ENCODE peak calls at places on chromosomes 3 and 15, in eight cellular contexts. One of them, this sample, is unnamed.

GRCh38 chr15:70412717-70413266 is 315.1 kb upstream of the TLE3 start:
- DNase-seq in cardiac fibroblast: no peak
- DNase-seq in progenitor cell of endocrine pancreas: no peak
- DNase-seq in HCT116: no peak
- DNase-seq in left lung: no peak
- DNase-seq in GM10248: no peak
- DNase-seq in foreskin fibroblast: no peak
- DNase-seq in lower lobe of right lung: no peak
- DNase-seq in this sample: no peak

GRCh38 chr3:45776611-45777010 is 19.7 kb downstream of the SLC6A20 start:
- DNase-seq in HCT116: no peak
- DNase-seq in lower lobe of right lung: no peak
- DNase-seq in GM10248: no peak
- DNase-seq in cardiac fibroblast: peak
- DNase-seq in progenitor cell of endocrine pancreas: no peak
- DNase-seq in left lung: no peak
- DNase-seq in foreskin fibroblast: no peak
- DNase-seq in this sample: no peak

GRCh38 chr3:51721062-51721745 is 14.3 kb downstream of the GRM2 start:
- DNase-seq in left lung: no peak
- DNase-seq in HCT116: no peak
- DNase-seq in lower lobe of right lung: no peak
- DNase-seq in cardiac fibroblast: no peak
- DNase-seq in foreskin fibroblast: no peak
- DNase-seq in GM10248: no peak
- DNase-seq in progenitor cell of endocrine pancreas: no peak
- DNase-seq in this sample: no peak

GRCh38 chr3:134371542-134372324 is 2.5 kb downstream of the AMOTL2 start:
- DNase-seq in cardiac fibroblast: no peak
- DNase-seq in progenitor cell of endocrine pancreas: no peak
- DNase-seq in left lung: no peak
- DNase-seq in HCT116: no peak
- DNase-seq in GM10248: no peak
- DNase-seq in lower lobe of right lung: no peak
- DNase-seq in foreskin fibroblast: no peak
- DNase-seq in this sample: no peak

GRCh38 chr3:152260026-152260425 is 8.7 kb upstream of the MBNL1 start:
- DNase-seq in HCT116: no peak
- DNase-seq in left lung: no peak
- DNase-seq in progenitor cell of endocrine pancreas: no peak
- DNase-seq in GM10248: no peak
- DNase-seq in lower lobe of right lung: no peak
- DNase-seq in foreskin fibroblast: peak
- DNase-seq in cardiac fibroblast: no peak
- DNase-seq in this sample: no peak

GRCh38 chr3:23960649-23961048 is 15.6 kb downstream of the NR1D2 start:
- DNase-seq in cardiac fibroblast: no peak
- DNase-seq in left lung: no peak
- DNase-seq in foreskin fibroblast: no peak
- DNase-seq in lower lobe of right lung: no peak
- DNase-seq in progenitor cell of endocrine pancreas: no peak
- DNase-seq in HCT116: no peak
- DNase-seq in GM10248: no peak
- DNase-seq in this sample: no peak

GRCh38 chr15:63861946-63862517 is 28.3 kb upstream of the HERC1 start:
- DNase-seq in progenitor cell of endocrine pancreas: no peak
- DNase-seq in HCT116: no peak
- DNase-seq in lower lobe of right lung: no peak
- DNase-seq in left lung: no peak
- DNase-seq in GM10248: no peak
- DNase-seq in cardiac fibroblast: no peak
- DNase-seq in foreskin fibroblast: no peak
- DNase-seq in this sample: no peak

GRCh38 chr15:96374494-96374893 is 44.0 kb downstream of the NR2F2 start:
- DNase-seq in HCT116: no peak
- DNase-seq in left lung: no peak
- DNase-seq in lower lobe of right lung: no peak
- DNase-seq in GM10248: no peak
- DNase-seq in cardiac fibroblast: peak
- DNase-seq in foreskin fibroblast: peak
- DNase-seq in progenitor cell of endocrine pancreas: no peak
- DNase-seq in this sample: no peak

GRCh38 chr15:68820205-68820588 is 498 bp downstream of the ANP32A start:
- DNase-seq in foreskin fibroblast: peak
- DNase-seq in HCT116: no peak
- DNase-seq in left lung: peak
- DNase-seq in lower lobe of right lung: peak
- DNase-seq in progenitor cell of endocrine pancreas: peak
- DNase-seq in GM10248: no peak
- DNase-seq in cardiac fibroblast: no peak
- DNase-seq in this sample: no peak

GRCh38 chr15:80580107-80580506 is 115.0 kb upstream of the ABHD17C start:
- DNase-seq in cardiac fibroblast: peak
- DNase-seq in progenitor cell of endocrine pancreas: no peak
- DNase-seq in left lung: no peak
- DNase-seq in foreskin fibroblast: peak
- DNase-seq in HCT116: no peak
- DNase-seq in GM10248: no peak
- DNase-seq in lower lobe of right lung: no peak
- DNase-seq in this sample: no peak

GRCh38 chr15:88621789-88622604 is 857 bp downstream of the AEN start:
- DNase-seq in progenitor cell of endocrine pancreas: no peak
- DNase-seq in GM10248: peak
- DNase-seq in cardiac fibroblast: peak
- DNase-seq in lower lobe of right lung: no peak
- DNase-seq in foreskin fibroblast: peak
- DNase-seq in left lung: no peak
- DNase-seq in HCT116: no peak
- DNase-seq in this sample: no peak

GRCh38 chr3:133781570-133781969 is 24.0 kb upstream of the SRPRB start:
- DNase-seq in cardiac fibroblast: no peak
- DNase-seq in foreskin fibroblast: no peak
- DNase-seq in HCT116: no peak
- DNase-seq in left lung: no peak
- DNase-seq in progenitor cell of endocrine pancreas: no peak
- DNase-seq in GM10248: no peak
- DNase-seq in lower lobe of right lung: no peak
- DNase-seq in this sample: no peak

GRCh38 chr3:190586631-190587000 is 72.7 kb downstream of the IL1RAP start:
- DNase-seq in lower lobe of right lung: no peak
- DNase-seq in left lung: no peak
- DNase-seq in foreskin fibroblast: peak
- DNase-seq in progenitor cell of endocrine pancreas: no peak
- DNase-seq in GM10248: peak
- DNase-seq in HCT116: peak
- DNase-seq in cardiac fibroblast: peak
- DNase-seq in this sample: no peak

GRCh38 chr3:196915375-196915774 is 27.0 kb downstream of the NCBP2 start:
- DNase-seq in left lung: no peak
- DNase-seq in lower lobe of right lung: no peak
- DNase-seq in progenitor cell of endocrine pancreas: no peak
- DNase-seq in cardiac fibroblast: no peak
- DNase-seq in foreskin fibroblast: no peak
- DNase-seq in HCT116: no peak
- DNase-seq in GM10248: no peak
- DNase-seq in this sample: no peak

GRCh38 chr3:36540898-36541518 is 160.7 kb downstream of the STAC start:
- DNase-seq in foreskin fibroblast: peak
- DNase-seq in GM10248: no peak
- DNase-seq in cardiac fibroblast: peak
- DNase-seq in progenitor cell of endocrine pancreas: no peak
- DNase-seq in lower lobe of right lung: no peak
- DNase-seq in left lung: no peak
- DNase-seq in HCT116: peak
- DNase-seq in this sample: no peak

GRCh38 chr3:27253831-27254230 is 115.4 kb downstream of the NEK10 start:
- DNase-seq in HCT116: peak
- DNase-seq in cardiac fibroblast: peak
- DNase-seq in progenitor cell of endocrine pancreas: no peak
- DNase-seq in left lung: peak
- DNase-seq in foreskin fibroblast: peak
- DNase-seq in lower lobe of right lung: peak
- DNase-seq in GM10248: peak
- DNase-seq in this sample: no peak
- TF ChIP-seq CTCF in HCT116: peak
- TF ChIP-seq CTCF in cardiac fibroblast: peak
- TF ChIP-seq CTCF in progenitor cell of endocrine pancreas: peak
- TF ChIP-seq CTCF in left lung: no peak
- TF ChIP-seq CTCF in foreskin fibroblast: peak
- TF ChIP-seq CTCF in lower lobe of right lung: no peak
- TF ChIP-seq CTCF in GM10248: peak
- TF ChIP-seq CTCF in this sample: peak

DNA sequence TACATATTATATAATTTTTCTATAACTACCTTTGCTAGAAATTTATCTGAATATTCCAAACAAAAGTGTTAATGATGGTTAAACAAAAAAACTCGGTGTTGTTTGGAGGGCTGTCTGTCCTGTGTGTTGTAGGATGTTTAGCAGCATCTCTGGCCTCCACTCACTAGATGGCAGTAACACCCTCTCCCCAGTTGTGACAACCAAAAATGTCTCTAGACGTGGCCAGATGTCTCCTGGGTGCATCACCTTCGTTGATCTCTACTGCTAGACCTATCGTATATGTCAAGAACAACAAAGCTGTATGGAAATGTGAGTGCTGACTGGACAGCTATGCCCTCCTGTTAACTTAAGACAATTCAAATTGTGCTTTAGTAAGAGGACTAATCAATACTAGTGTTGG is 14.1 kb downstream of the ANKRD34C start:
- DNase-seq in progenitor cell of endocrine pancreas: no peak
- DNase-seq in foreskin fibroblast: no peak
- DNase-seq in left lung: no peak
- DNase-seq in lower lobe of right lung: no peak
- DNase-seq in HCT116: peak
- DNase-seq in cardiac fibroblast: no peak
- DNase-seq in GM10248: no peak
- DNase-seq in this sample: no peak
- TF ChIP-seq CTCF in progenitor cell of endocrine pancreas: peak
- TF ChIP-seq CTCF in foreskin fibroblast: no peak
- TF ChIP-seq CTCF in left lung: no peak
- TF ChIP-seq CTCF in lower lobe of right lung: no peak
- TF ChIP-seq CTCF in HCT116: peak
- TF ChIP-seq CTCF in cardiac fibroblast: peak
- TF ChIP-seq CTCF in GM10248: no peak
- TF ChIP-seq CTCF in this sample: no peak

GRCh38 chr15:84638103-84638502 is 16.0 kb downstream of the WDR73 start:
- DNase-seq in left lung: no peak
- DNase-seq in foreskin fibroblast: peak
- DNase-seq in HCT116: no peak
- DNase-seq in cardiac fibroblast: peak
- DNase-seq in lower lobe of right lung: no peak
- DNase-seq in GM10248: no peak
- DNase-seq in progenitor cell of endocrine pancreas: no peak
- DNase-seq in this sample: no peak
- TF ChIP-seq CTCF in left lung: no peak
- TF ChIP-seq CTCF in foreskin fibroblast: no peak
- TF ChIP-seq CTCF in HCT116: peak
- TF ChIP-seq CTCF in cardiac fibroblast: no peak
- TF ChIP-seq CTCF in lower lobe of right lung: no peak
- TF ChIP-seq CTCF in GM10248: no peak
- TF ChIP-seq CTCF in progenitor cell of endocrine pancreas: no peak
- TF ChIP-seq CTCF in this sample: no peak

GRCh38 chr15:47788685-47789084 is 71.4 kb downstream of the SEMA6D start:
- DNase-seq in lower lobe of right lung: no peak
- DNase-seq in GM10248: no peak
- DNase-seq in cardiac fibroblast: no peak
- DNase-seq in left lung: no peak
- DNase-seq in HCT116: no peak
- DNase-seq in foreskin fibroblast: no peak
- DNase-seq in progenitor cell of endocrine pancreas: no peak
- DNase-seq in this sample: no peak

GRCh38 chr15:47787875-47788274 is 70.6 kb downstream of the SEMA6D start:
- DNase-seq in HCT116: no peak
- DNase-seq in GM10248: no peak
- DNase-seq in left lung: no peak
- DNase-seq in lower lobe of right lung: no peak
- DNase-seq in progenitor cell of endocrine pancreas: no peak
- DNase-seq in foreskin fibroblast: no peak
- DNase-seq in cardiac fibroblast: no peak
- DNase-seq in this sample: no peak

GRCh38 chr15:47781527-47781926 is 64.2 kb downstream of the SEMA6D start:
- DNase-seq in HCT116: no peak
- DNase-seq in progenitor cell of endocrine pancreas: no peak
- DNase-seq in foreskin fibroblast: no peak
- DNase-seq in left lung: no peak
- DNase-seq in lower lobe of right lung: no peak
- DNase-seq in cardiac fibroblast: no peak
- DNase-seq in GM10248: no peak
- DNase-seq in this sample: no peak

GRCh38 chr15:47786371-47786770 is 69.1 kb downstream of the SEMA6D start:
- DNase-seq in GM10248: no peak
- DNase-seq in left lung: no peak
- DNase-seq in foreskin fibroblast: no peak
- DNase-seq in lower lobe of right lung: no peak
- DNase-seq in HCT116: no peak
- DNase-seq in progenitor cell of endocrine pancreas: no peak
- DNase-seq in cardiac fibroblast: no peak
- DNase-seq in this sample: no peak

GRCh38 chr15:47784820-47785219 is 67.5 kb downstream of the SEMA6D start:
- DNase-seq in lower lobe of right lung: no peak
- DNase-seq in progenitor cell of endocrine pancreas: no peak
- DNase-seq in foreskin fibroblast: no peak
- DNase-seq in HCT116: no peak
- DNase-seq in cardiac fibroblast: no peak
- DNase-seq in left lung: no peak
- DNase-seq in GM10248: no peak
- DNase-seq in this sample: no peak
- TF ChIP-seq CTCF in lower lobe of right lung: no peak
- TF ChIP-seq CTCF in progenitor cell of endocrine pancreas: no peak
- TF ChIP-seq CTCF in foreskin fibroblast: no peak
- TF ChIP-seq CTCF in HCT116: no peak
- TF ChIP-seq CTCF in cardiac fibroblast: no peak
- TF ChIP-seq CTCF in left lung: no peak
- TF ChIP-seq CTCF in GM10248: no peak
- TF ChIP-seq CTCF in this sample: no peak

This sample was measured in CD14-positive monocyte.